ENCODE peak calls at places on chromosome 6, in four cellular contexts. J, B, O and Y are unnamed samples.
A peak's percentile ranks its signal among the peaks of the same experiment; 100 is the strongest.

GRCh38 chr6:105370316-105370715 is 32.6 kb downstream of the PREP start:
- DNase-seq in O (no peak), B (no peak), J (no peak), Y (no peak)

GRCh38 chr6:127630800-127631199 is 53.8 kb downstream of the C6orf58 start:
- DNase-seq in O (no peak), J (no peak), B (no peak), Y (no peak)

GRCh38 chr6:51568771-51569170 is 518.6 kb downstream of the PKHD1 start:
- DNase-seq in J (no peak), B (no peak), O (no peak), Y (no peak)

GRCh38 chr6:158283304-158284005 is 28.8 kb upstream of the TULP4 start:
- DNase-seq in J (no peak), B (no peak), O (no peak), Y (no peak)

GRCh38 chr6:21278078-21278790 is 315.3 kb upstream of the SOX4 start:
- DNase-seq in J (peak; percentile 46), O (no peak), B (no peak), Y (no peak)

GRCh38 chr6:30556714-30556963 is 350 bp upstream of the GNL1 start:
- DNase-seq in B (no peak), O (peak; percentile 89), J (peak; percentile 94), Y (no peak)

GRCh38 chr6:93786474-93787330 is 367.3 kb upstream of the EPHA7 start:
- DNase-seq in B (no peak), O (no peak), J (no peak), Y (no peak)

GRCh38 chr6:66623050-66623449 is 916.0 kb upstream of the EYS start:
- DNase-seq in O (no peak), J (no peak), B (no peak), Y (no peak)

GRCh38 chr6:35388772-35389352 is 46.5 kb downstream of the PPARD start:
- DNase-seq in O (no peak), B (no peak), J (peak; percentile 21), Y (no peak)

GRCh38 chr6:689223-689622 is 3.7 kb downstream of the EXOC2 start:
- DNase-seq in O (no peak), J (no peak), B (no peak), Y (no peak)

GRCh38 chr6:2792330-2792729 is 27.1 kb downstream of the WRNIP1 start:
- DNase-seq in B (no peak), O (no peak), J (no peak), Y (no peak)

GRCh38 chr6:130409394-130410095 is 43.7 kb downstream of the TMEM200A start:
- DNase-seq in J (no peak), O (no peak), B (no peak), Y (no peak)

GRCh38 chr6:40627316-40627715 is 40.2 kb upstream of the LRFN2 start:
- DNase-seq in J (no peak), O (no peak), B (no peak), Y (no peak)

GRCh38 chr6:21953831-21954801 is 342.7 kb downstream of the PRL start:
- DNase-seq in J (no peak), B (no peak), O (no peak), Y (no peak)

GRCh38 chr6:159533568-159533967 is 159.5 kb downstream of the SOD2 start:
- DNase-seq in O (no peak), J (no peak), B (no peak), Y (no peak)

GRCh38 chr6:157343732-157344131 is 20.4 kb upstream of the TMEM242 start:
- DNase-seq in B (no peak), J (no peak), O (no peak), Y (no peak)

GRCh38 chr6:36594816-36595167 is 630 bp downstream of the SRSF3 start:
- DNase-seq in J (no peak), O (no peak), B (no peak), Y (no peak)

GRCh38 chr6:89475634-89476033 is 42.7 kb downstream of the ANKRD6 start:
- DNase-seq in B (no peak), O (no peak), J (no peak), Y (peak; percentile 13)

GRCh38 chr6:119311514-119312142 is 37.9 kb downstream of the MAN1A1 start:
- DNase-seq in O (no peak), B (no peak), J (no peak), Y (no peak)

GRCh38 chr6:170111816-170112582 is 178.9 kb downstream of the DLL1 start:
- DNase-seq in B (no peak), J (peak; percentile 17), O (no peak), Y (no peak)

GRCh38 chr6:137677714-137678113 is 183.5 kb upstream of the OLIG3 start:
- DNase-seq in O (no peak), J (peak; percentile 76), B (no peak), Y (no peak)

GRCh38 chr6:32387946-32388345 is 16.2 kb upstream of the TSBP1 start:
- DNase-seq in O (no peak), B (no peak), J (no peak), Y (no peak)

GRCh38 chr6:147141690-147142308 is 62.4 kb upstream of the STXBP5 start:
- DNase-seq in B (no peak), J (no peak), O (no peak), Y (no peak)

GRCh38 chr6:30326446-30327231 is at the start of gene TRIM39:
- DNase-seq in J (peak; percentile 94), B (peak; percentile 88), O (peak; percentile 92), Y (peak; percentile 26)

GRCh38 chr6:1191141-1191630 is 120.7 kb upstream of the FOXQ1 start:
- DNase-seq in J (no peak), B (no peak), O (no peak), Y (no peak)

GRCh38 chr6:160160450-160160849 is 38.8 kb downstream of the SLC22A1 start:
- DNase-seq in B (no peak), O (no peak), J (no peak), Y (no peak)

GRCh38 chr6:18371576-18371975 is 15.6 kb upstream of the RNF144B start:
- DNase-seq in B (no peak), J (no peak), O (no peak), Y (no peak)

GRCh38 chr6:116090251-116090650 is 10.4 kb upstream of the NT5DC1 start:
- DNase-seq in J (no peak), O (no peak), B (no peak), Y (peak; percentile 74)

GRCh38 chr6:129236110-129236509 is 353.2 kb downstream of the LAMA2 start:
- DNase-seq in J (no peak), B (no peak), O (peak; percentile 2), Y (no peak)

GRCh38 chr6:135088818-135089809 is 34.5 kb upstream of the HBS1L start:
- DNase-seq in B (no peak), J (no peak), O (peak; percentile 49), Y (peak; percentile 63)

GRCh38 chr6:10478187-10479040 is 42.7 kb upstream of the GCNT2 start:
- DNase-seq in O (peak; percentile 77), J (no peak), B (no peak), Y (no peak)

GRCh38 chr6:169641461-169642085 is 60.3 kb downstream of the WDR27 start:
- DNase-seq in O (no peak), B (no peak), J (no peak), Y (no peak)

GRCh38 chr6:108350528-108350927 is 55.7 kb downstream of the AFG1L start:
- DNase-seq in J (no peak), O (no peak), B (no peak), Y (no peak)

GRCh38 chr6:83613378-83613777 is 95.5 kb downstream of the SNAP91 start:
- DNase-seq in J (no peak), O (no peak), B (no peak), Y (no peak)

GRCh38 chr6:42710316-42710715 is 12.1 kb downstream of the PRPH2 start:
- DNase-seq in J (no peak), B (no peak), O (no peak), Y (no peak)